ENCODE peak calls at places on chromosomes 7 and 10, in five cellular contexts. One of them, this sample, is unnamed.

GRCh38 chr7:45421096-45421495 is 153.1 kb upstream of the ADCY1 start:
- DNase-seq in stimulated activated CD4-positive, alpha-beta T cell treated with anti-CD3 and anti-CD28 coated beads, Interleukin-2, amount 100 ng/mL, for 48 hours: no peak
- DNase-seq in effector CD4-positive, alpha-beta T cell: no peak
- DNase-seq in KBM-7: no peak
- DNase-seq in naive B cell: no peak
- DNase-seq in this sample: no peak

GRCh38 chr10:12042409-12042796 is 206 bp downstream of the UPF2 start:
- DNase-seq in naive B cell: peak
- DNase-seq in stimulated activated CD4-positive, alpha-beta T cell treated with anti-CD3 and anti-CD28 coated beads, Interleukin-2, amount 100 ng/mL, for 48 hours: peak
- DNase-seq in effector CD4-positive, alpha-beta T cell: peak
- DNase-seq in KBM-7: no peak
- DNase-seq in this sample: peak

GRCh38 chr10:33952692-33953360 is 618.4 kb upstream of the NRP1 start:
- DNase-seq in naive B cell: no peak
- DNase-seq in stimulated activated CD4-positive, alpha-beta T cell treated with anti-CD3 and anti-CD28 coated beads, Interleukin-2, amount 100 ng/mL, for 48 hours: no peak
- DNase-seq in KBM-7: no peak
- DNase-seq in effector CD4-positive, alpha-beta T cell: no peak
- DNase-seq in this sample: no peak

GRCh38 chr10:83982812-83983211 is 156.5 kb upstream of the GHITM start:
- DNase-seq in effector CD4-positive, alpha-beta T cell: no peak
- DNase-seq in KBM-7: no peak
- DNase-seq in stimulated activated CD4-positive, alpha-beta T cell treated with anti-CD3 and anti-CD28 coated beads, Interleukin-2, amount 100 ng/mL, for 48 hours: no peak
- DNase-seq in naive B cell: no peak
- DNase-seq in this sample: no peak

GRCh38 chr7:22039696-22040095 is 94.0 kb upstream of the CDCA7L start:
- DNase-seq in naive B cell: no peak
- DNase-seq in effector CD4-positive, alpha-beta T cell: no peak
- DNase-seq in stimulated activated CD4-positive, alpha-beta T cell treated with anti-CD3 and anti-CD28 coated beads, Interleukin-2, amount 100 ng/mL, for 48 hours: no peak
- DNase-seq in KBM-7: no peak
- DNase-seq in this sample: no peak

GRCh38 chr7:97015279-97015678 is 9.4 kb downstream of the DLX5 start:
- DNase-seq in naive B cell: no peak
- DNase-seq in effector CD4-positive, alpha-beta T cell: no peak
- DNase-seq in KBM-7: no peak
- DNase-seq in stimulated activated CD4-positive, alpha-beta T cell treated with anti-CD3 and anti-CD28 coated beads, Interleukin-2, amount 100 ng/mL, for 48 hours: no peak
- DNase-seq in this sample: no peak

GRCh38 chr10:33453081-33453850 is 118.8 kb upstream of the NRP1 start:
- DNase-seq in stimulated activated CD4-positive, alpha-beta T cell treated with anti-CD3 and anti-CD28 coated beads, Interleukin-2, amount 100 ng/mL, for 48 hours: no peak
- DNase-seq in effector CD4-positive, alpha-beta T cell: no peak
- DNase-seq in KBM-7: no peak
- DNase-seq in naive B cell: no peak
- DNase-seq in this sample: no peak

GRCh38 chr7:131540491-131541162 is 15.8 kb downstream of the PODXL start:
- DNase-seq in KBM-7: no peak
- DNase-seq in naive B cell: no peak
- DNase-seq in stimulated activated CD4-positive, alpha-beta T cell treated with anti-CD3 and anti-CD28 coated beads, Interleukin-2, amount 100 ng/mL, for 48 hours: no peak
- DNase-seq in effector CD4-positive, alpha-beta T cell: no peak
- DNase-seq in this sample: no peak

GRCh38 chr7:140726304-140726703 is 29.8 kb downstream of the NDUFB2 start:
- DNase-seq in effector CD4-positive, alpha-beta T cell: no peak
- DNase-seq in KBM-7: peak
- DNase-seq in naive B cell: no peak
- DNase-seq in stimulated activated CD4-positive, alpha-beta T cell treated with anti-CD3 and anti-CD28 coated beads, Interleukin-2, amount 100 ng/mL, for 48 hours: no peak
- DNase-seq in this sample: peak

GRCh38 chr10:132397036-132397541 is at the start of gene PWWP2B:
- DNase-seq in stimulated activated CD4-positive, alpha-beta T cell treated with anti-CD3 and anti-CD28 coated beads, Interleukin-2, amount 100 ng/mL, for 48 hours: no peak
- DNase-seq in naive B cell: peak
- DNase-seq in KBM-7: no peak
- DNase-seq in effector CD4-positive, alpha-beta T cell: peak
- DNase-seq in this sample: peak

GRCh38 chr10:33798754-33799153 is 464.3 kb upstream of the NRP1 start:
- DNase-seq in KBM-7: no peak
- DNase-seq in naive B cell: no peak
- DNase-seq in stimulated activated CD4-positive, alpha-beta T cell treated with anti-CD3 and anti-CD28 coated beads, Interleukin-2, amount 100 ng/mL, for 48 hours: no peak
- DNase-seq in effector CD4-positive, alpha-beta T cell: no peak
- DNase-seq in this sample: no peak

GRCh38 chr7:81846398-81846797 is 76.6 kb upstream of the HGF start:
- DNase-seq in KBM-7: peak
- DNase-seq in stimulated activated CD4-positive, alpha-beta T cell treated with anti-CD3 and anti-CD28 coated beads, Interleukin-2, amount 100 ng/mL, for 48 hours: no peak
- DNase-seq in effector CD4-positive, alpha-beta T cell: no peak
- DNase-seq in naive B cell: peak
- DNase-seq in this sample: peak

GRCh38 chr10:120477723-120478270 is 20.8 kb downstream of the PLPP4 start:
- DNase-seq in naive B cell: no peak
- DNase-seq in effector CD4-positive, alpha-beta T cell: no peak
- DNase-seq in stimulated activated CD4-positive, alpha-beta T cell treated with anti-CD3 and anti-CD28 coated beads, Interleukin-2, amount 100 ng/mL, for 48 hours: no peak
- DNase-seq in KBM-7: no peak
- DNase-seq in this sample: no peak

GRCh38 chr10:11823989-11824346 is 812 bp downstream of the PROSER2 start:
- DNase-seq in stimulated activated CD4-positive, alpha-beta T cell treated with anti-CD3 and anti-CD28 coated beads, Interleukin-2, amount 100 ng/mL, for 48 hours: no peak
- DNase-seq in KBM-7: peak
- DNase-seq in naive B cell: no peak
- DNase-seq in effector CD4-positive, alpha-beta T cell: no peak
- DNase-seq in this sample: no peak

GRCh38 chr7:138254444-138254843 is 178.2 kb downstream of the AKR1D1 start:
- DNase-seq in KBM-7: no peak
- DNase-seq in naive B cell: no peak
- DNase-seq in effector CD4-positive, alpha-beta T cell: no peak
- DNase-seq in stimulated activated CD4-positive, alpha-beta T cell treated with anti-CD3 and anti-CD28 coated beads, Interleukin-2, amount 100 ng/mL, for 48 hours: no peak
- DNase-seq in this sample: no peak

GRCh38 chr10:131901181-131901829 is 497 bp downstream of the PPP2R2D start:
- DNase-seq in effector CD4-positive, alpha-beta T cell: peak
- DNase-seq in KBM-7: peak
- DNase-seq in naive B cell: peak
- DNase-seq in stimulated activated CD4-positive, alpha-beta T cell treated with anti-CD3 and anti-CD28 coated beads, Interleukin-2, amount 100 ng/mL, for 48 hours: no peak
- DNase-seq in this sample: peak

GRCh38 chr7:151565541-151565940 is 45.8 kb upstream of the RHEB start:
- DNase-seq in KBM-7: no peak
- DNase-seq in effector CD4-positive, alpha-beta T cell: no peak
- DNase-seq in stimulated activated CD4-positive, alpha-beta T cell treated with anti-CD3 and anti-CD28 coated beads, Interleukin-2, amount 100 ng/mL, for 48 hours: no peak
- DNase-seq in naive B cell: no peak
- DNase-seq in this sample: no peak

GRCh38 chr7:95687759-95688343 is 84.5 kb upstream of the DYNC1I1 start:
- DNase-seq in KBM-7: peak
- DNase-seq in effector CD4-positive, alpha-beta T cell: no peak
- DNase-seq in stimulated activated CD4-positive, alpha-beta T cell treated with anti-CD3 and anti-CD28 coated beads, Interleukin-2, amount 100 ng/mL, for 48 hours: no peak
- DNase-seq in naive B cell: no peak
- DNase-seq in this sample: peak

GRCh38 chr10:48608279-48608681 is 3.4 kb upstream of the ARHGAP22 start:
- DNase-seq in effector CD4-positive, alpha-beta T cell: no peak
- DNase-seq in stimulated activated CD4-positive, alpha-beta T cell treated with anti-CD3 and anti-CD28 coated beads, Interleukin-2, amount 100 ng/mL, for 48 hours: peak
- DNase-seq in naive B cell: peak
- DNase-seq in KBM-7: peak
- DNase-seq in this sample: peak

GRCh38 chr10:120963053-120963533 is 111.9 kb downstream of the WDR11 start:
- DNase-seq in effector CD4-positive, alpha-beta T cell: no peak
- DNase-seq in naive B cell: no peak
- DNase-seq in stimulated activated CD4-positive, alpha-beta T cell treated with anti-CD3 and anti-CD28 coated beads, Interleukin-2, amount 100 ng/mL, for 48 hours: no peak
- DNase-seq in KBM-7: no peak
- DNase-seq in this sample: peak

GRCh38 chr7:111531993-111532392 is 30.3 kb downstream of the IMMP2L start:
- DNase-seq in effector CD4-positive, alpha-beta T cell: no peak
- DNase-seq in KBM-7: no peak
- DNase-seq in naive B cell: no peak
- DNase-seq in stimulated activated CD4-positive, alpha-beta T cell treated with anti-CD3 and anti-CD28 coated beads, Interleukin-2, amount 100 ng/mL, for 48 hours: no peak
- DNase-seq in this sample: no peak

GRCh38 chr10:28393956-28394568 is 91.2 kb upstream of the MPP7 start:
- DNase-seq in KBM-7: peak
- DNase-seq in naive B cell: peak
- DNase-seq in effector CD4-positive, alpha-beta T cell: peak
- DNase-seq in stimulated activated CD4-positive, alpha-beta T cell treated with anti-CD3 and anti-CD28 coated beads, Interleukin-2, amount 100 ng/mL, for 48 hours: peak
- DNase-seq in this sample: peak

GRCh38 chr7:97468491-97468890 is 263.4 kb upstream of the TAC1 start:
- DNase-seq in naive B cell: no peak
- DNase-seq in stimulated activated CD4-positive, alpha-beta T cell treated with anti-CD3 and anti-CD28 coated beads, Interleukin-2, amount 100 ng/mL, for 48 hours: no peak
- DNase-seq in KBM-7: no peak
- DNase-seq in effector CD4-positive, alpha-beta T cell: no peak
- DNase-seq in this sample: no peak

GRCh38 chr10:122154733-122155366 is 116.2 kb upstream of the BTBD16 start:
- DNase-seq in stimulated activated CD4-positive, alpha-beta T cell treated with anti-CD3 and anti-CD28 coated beads, Interleukin-2, amount 100 ng/mL, for 48 hours: no peak
- DNase-seq in naive B cell: no peak
- DNase-seq in KBM-7: no peak
- DNase-seq in effector CD4-positive, alpha-beta T cell: no peak
- DNase-seq in this sample: peak

GRCh38 chr10:24415455-24416169 is 206.7 kb downstream of the KIAA1217 start:
- DNase-seq in stimulated activated CD4-positive, alpha-beta T cell treated with anti-CD3 and anti-CD28 coated beads, Interleukin-2, amount 100 ng/mL, for 48 hours: no peak
- DNase-seq in naive B cell: no peak
- DNase-seq in effector CD4-positive, alpha-beta T cell: no peak
- DNase-seq in KBM-7: no peak
- DNase-seq in this sample: no peak

GRCh38 chr7:98355250-98355538 is 45.7 kb downstream of the BAIAP2L1 start:
- DNase-seq in naive B cell: no peak
- DNase-seq in effector CD4-positive, alpha-beta T cell: no peak
- DNase-seq in KBM-7: no peak
- DNase-seq in stimulated activated CD4-positive, alpha-beta T cell treated with anti-CD3 and anti-CD28 coated beads, Interleukin-2, amount 100 ng/mL, for 48 hours: no peak
- DNase-seq in this sample: no peak

GRCh38 chr7:124263232-124263827 is 230.5 kb upstream of the TMEM229A start:
- DNase-seq in effector CD4-positive, alpha-beta T cell: no peak
- DNase-seq in naive B cell: no peak
- DNase-seq in stimulated activated CD4-positive, alpha-beta T cell treated with anti-CD3 and anti-CD28 coated beads, Interleukin-2, amount 100 ng/mL, for 48 hours: no peak
- DNase-seq in KBM-7: no peak
- DNase-seq in this sample: no peak

This sample was measured in RPMI8226.